ENCODE peak calls at places on chromosomes 7 and 10, in four cellular contexts. V is tibial nerve, M is endothelial cell of umbilical vein, B is cardiac muscle cell. J is an unnamed sample. For H3K4me1, the result is how much of the 10 kb centered on the place peaks cover.

GRCh38 chr7:70458195-70458695 is 673.7 kb upstream of the GALNT17 start:
- DNase-seq in V (peak), M (no peak), B (no peak), J (no peak)

GRCh38 chr7:2248984-2249694 is 7.1 kb downstream of the NUDT1 start:
- DNase-seq in V (peak), M (peak), B (peak), J (no peak)

GRCh38 chr10:71774916-71775702 is 1.8 kb upstream of the VSIR start:
- DNase-seq in V (no peak), M (no peak), B (peak), J (no peak)

GRCh38 chr10:119104653-119105024 is 726 bp downstream of the DENND10 start:
- DNase-seq in V (peak), M (peak), B (peak), J (no peak)

GRCh38 chr7:38908759-38909335 is at the start of gene VPS41:
- DNase-seq in V (peak), M (peak), B (peak), J (peak)

GRCh38 chr10:90695915-90696676 is 161.7 kb downstream of the HTR7 start:
- DNase-seq in V (no peak), M (no peak), B (no peak), J (no peak)

GRCh38 chr7:77760809-77761453 is 37.3 kb downstream of the TMEM60 start:
- DNase-seq in V (no peak), M (no peak), B (no peak), J (no peak)

GRCh38 chr10:43100366-43100765 is 23.5 kb downstream of the RET start:
- DNase-seq in V (no peak), M (no peak), B (no peak), J (no peak)

GRCh38 chr7:84482476-84482875 is 287.9 kb upstream of the SEMA3A start:
- DNase-seq in V (no peak), M (no peak), B (no peak), J (no peak)

GRCh38 chr10:55410415-55410885 is 609.4 kb upstream of the PCDH15 start:
- DNase-seq in V (no peak), M (peak), B (peak), J (peak)

GRCh38 chr7:129495987-129496386 is 6.3 kb upstream of the SMKR1 start:
- DNase-seq in V (no peak), M (no peak), B (no peak), J (no peak)

GRCh38 chr10:58529077-58529728 is 16.5 kb downstream of the BICC1 start:
- DNase-seq in V (no peak), M (no peak), B (no peak), J (no peak)

GRCh38 chr7:106460792-106461254 is 176.0 kb upstream of the NAMPT start:
- DNase-seq in V (no peak), M (no peak), B (no peak), J (no peak)

GRCh38 chr7:28626629-28627262 is 214.4 kb downstream of the CREB5 start:
- DNase-seq in V (no peak), M (peak), B (peak), J (no peak)

GRCh38 chr7:119377-120163 is 72.8 kb upstream of the FAM20C start:
- DNase-seq in V (peak), M (no peak), B (no peak), J (no peak)

GRCh38 chr10:99316374-99316773 is 12.8 kb upstream of the CNNM1 start:
- DNase-seq in V (no peak), M (no peak), B (no peak), J (no peak)

GRCh38 chr7:9100289-9100688 is 666.9 kb downstream of the NXPH1 start:
- DNase-seq in V (no peak), M (no peak), B (no peak), J (no peak)

GRCh38 chr10:97788552-97789442 is 17.0 kb upstream of the SFRP5 start:
- DNase-seq in V (no peak), M (no peak), B (peak), J (peak)

GRCh38 chr10:130138479-130138866 is 2.3 kb downstream of the GLRX3 start:
- DNase-seq in V (no peak), M (peak), B (peak), J (no peak)

GRCh38 chr7:46969303-46970130 is 612.4 kb downstream of the TNS3 start:
- DNase-seq in V (no peak), M (no peak), B (peak), J (no peak)

GRCh38 chr7:73811760-73812168 is 19.0 kb upstream of the CLDN4 start:
- DNase-seq in V (peak), M (peak), B (peak), J (peak)

GRCh38 chr10:132517951-132518521 is 19.6 kb upstream of the INPP5A start:
- DNase-seq in V (no peak), M (no peak), B (no peak), J (peak)

GRCh38 chr7:32616625-32617024 is 121.3 kb downstream of the AVL9 start:
- DNase-seq in V (peak), M (peak), B (peak), J (no peak)

GRCh38 chr10:1346201-1346600 is 290.0 kb downstream of the WDR37 start:
- DNase-seq in V (no peak), M (no peak), B (no peak), J (no peak)

GRCh38 chr10:96327462-96327861 is 23.2 kb downstream of the DNTT start:
- DNase-seq in V (no peak), M (no peak), B (no peak), J (no peak)

GRCh38 chr7:11082552-11083213 is 109.0 kb downstream of the PHF14 start:
- DNase-seq in V (no peak), M (no peak), B (peak), J (no peak)

GRCh38 chr10:96610817-96611216 is 24.0 kb upstream of the TM9SF3 start:
- DNase-seq in V (no peak), M (no peak), B (no peak), J (no peak)

GRCh38 chr10:96339956-96340904 is 18.6 kb downstream of the OPALIN start:
- DNase-seq in V (peak), M (peak), B (peak), J (no peak)

GRCh38 chr7:119964640-119965542 is 308.1 kb upstream of the KCND2 start:
- DNase-seq in V (no peak), M (peak), B (peak), J (no peak)

GRCh38 chr7:6320791-6321190 is 48.4 kb upstream of the CYTH3 start:
- DNase-seq in V (no peak), M (no peak), B (no peak), J (no peak)

GRCh38 chr7:140610204-140611165 is 30.1 kb downstream of the DENND2A start:
- DNase-seq in V (no peak), M (no peak), B (no peak), J (no peak)

GRCh38 chr10:130999376-131000202 is 311.9 kb downstream of the TCERG1L start:
- DNase-seq in V (no peak), M (no peak), B (no peak), J (no peak)

GRCh38 chr7:142657376-142657775 is 91.9 kb upstream of the PRSS1 start:
- DNase-seq in V (no peak), M (no peak), B (no peak), J (no peak)

GRCh38 chr7:121459148-121459547 is 63.0 kb upstream of the FAM3C start:
- DNase-seq in V (no peak), M (no peak), B (no peak), J (no peak)

GRCh38 chr7:132422502-132423101 is 153.7 kb downstream of the PLXNA4 start:
- DNase-seq in V (no peak), M (peak), B (no peak), J (no peak)

GRCh38 chr10:132410056-132410778 is 13.2 kb downstream of the PWWP2B start:
- DNase-seq in V (no peak), M (no peak), B (no peak), J (no peak)

GRCh38 chr10:15391491-15391890 is 20.4 kb upstream of the FAM171A1 start:
- DNase-seq in V (no peak), M (no peak), B (no peak), J (no peak)

GRCh38 chr10:120262857-120263547 is 194.0 kb upstream of the PLPP4 start:
- DNase-seq in V (no peak), M (no peak), B (no peak), J (no peak)

GRCh38 chr10:120266037-120266436 is 191.0 kb upstream of the PLPP4 start:
- DNase-seq in V (no peak), M (no peak), B (no peak), J (no peak)

DNA sequence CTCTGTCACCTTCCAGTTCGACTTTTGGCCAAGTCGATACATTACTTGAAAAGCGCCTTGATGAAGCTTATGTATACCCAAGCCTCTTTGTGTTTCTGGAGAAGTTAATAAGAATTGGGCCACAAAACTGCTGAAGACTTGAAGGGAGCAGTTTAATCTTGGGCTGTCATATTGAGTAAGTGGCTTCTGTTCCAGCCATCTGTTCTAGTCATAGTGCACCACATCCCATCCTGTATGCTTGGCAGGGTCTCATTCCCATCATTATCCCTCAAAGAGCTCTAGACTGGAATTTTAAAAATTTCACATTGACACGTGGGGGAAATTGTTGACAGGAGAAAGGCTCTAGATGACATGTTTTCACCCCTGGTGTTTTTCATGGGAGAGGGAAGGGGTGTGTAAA is 196.6 kb upstream of the PLPP4 start:
- DNase-seq in V (no peak), M (no peak), B (no peak), J (no peak)
- H3K4me1 ChIP-seq in V (under half), M (under half), B (under half), J (under half)

DNA sequence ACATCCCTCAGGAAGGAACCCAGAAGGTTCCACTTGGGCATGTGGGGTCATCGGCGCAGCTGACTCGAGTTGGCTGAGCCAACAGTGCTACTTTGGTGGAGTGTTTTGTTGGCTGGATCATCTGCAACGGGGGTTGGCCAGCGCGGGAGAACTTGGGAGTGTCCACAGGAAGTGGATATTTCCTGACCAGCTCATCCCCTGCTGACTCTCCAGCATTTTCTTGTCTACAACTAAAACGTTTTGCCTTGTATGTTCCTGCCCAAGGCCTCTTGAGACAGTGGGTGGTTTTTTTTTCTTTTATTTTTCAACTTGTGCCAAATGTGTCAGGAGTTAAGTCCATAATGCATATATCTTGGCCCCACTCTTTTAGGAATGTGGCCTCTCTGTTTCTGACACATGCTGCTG is 208.6 kb downstream of the ZNF365 start:
- DNase-seq in V (peak), M (no peak), B (peak), J (peak)
- H3K4me1 ChIP-seq in V (under half), M (under half), B (under half), J (under half)

DNA sequence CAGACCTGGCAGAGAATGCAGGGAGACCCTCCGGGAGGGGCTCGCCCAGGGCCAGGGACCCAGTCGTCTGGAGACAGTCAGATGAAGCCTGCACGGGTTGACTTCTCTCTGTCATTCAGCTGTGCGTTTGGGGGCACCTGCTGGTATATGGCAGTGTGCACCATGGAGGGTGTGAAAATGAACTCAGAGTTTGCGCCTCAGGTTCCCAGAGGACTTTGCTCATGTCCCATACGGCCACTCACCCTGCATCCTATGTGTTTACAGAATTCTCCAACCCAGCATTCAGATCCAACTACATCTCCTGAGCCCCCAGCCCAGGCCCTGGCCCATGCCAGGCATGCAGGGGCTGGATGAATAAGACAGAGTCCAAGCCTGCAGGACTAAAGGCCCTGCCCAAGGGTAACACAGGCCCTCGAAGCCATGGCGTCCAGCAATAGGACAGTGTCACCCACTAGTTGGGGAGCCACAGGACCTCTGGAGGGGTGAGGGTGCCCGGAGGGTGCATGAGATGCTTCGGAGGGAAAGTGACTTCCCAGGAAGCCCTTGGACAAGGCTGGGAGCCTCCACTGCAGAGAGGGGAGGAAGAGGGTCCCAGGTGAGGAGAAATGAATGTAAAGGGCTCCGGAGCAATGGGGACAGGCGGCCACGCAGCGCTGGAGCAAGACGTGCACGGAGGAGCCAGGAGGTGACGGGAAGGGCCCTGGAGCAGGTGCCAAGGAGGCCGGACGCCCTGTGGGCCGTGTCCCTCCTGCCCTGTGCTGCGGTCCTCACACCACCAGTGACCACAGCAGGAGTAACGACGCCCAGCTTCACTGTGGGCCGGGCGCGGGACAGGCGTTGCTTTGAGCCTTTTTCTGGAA is 36.3 kb downstream of the CALML3 start:
- DNase-seq in V (no peak), M (no peak), B (no peak), J (peak)
- H3K4me1 ChIP-seq in V (under half), M (under half), B (under half), J (under half)

GRCh38 chr7:101241015-101241363 is 3.4 kb upstream of the CLDN15 start:
- DNase-seq in V (no peak), M (no peak), B (peak), J (no peak)
- H3K4me1 ChIP-seq in V (under half), M (under half), B (under half), J (under half)

GRCh38 chr10:18610517-18610916 is 40.9 kb downstream of the NSUN6 start:
- DNase-seq in V (no peak), M (peak), B (peak), J (no peak)
- H3K4me1 ChIP-seq in V (under half), M (under half), B (under half), J (under half)

GRCh38 chr7:76285604-76286374 is 16.7 kb upstream of the HSPB1 start:
- DNase-seq in V (no peak), M (no peak), B (no peak), J (no peak)
- H3K4me1 ChIP-seq in V (under half), M (under half), B (under half), J (under half)

GRCh38 chr10:124703778-124704427 is 40.3 kb downstream of the FAM53B start:
- DNase-seq in V (peak), M (peak), B (peak), J (peak)

GRCh38 chr10:124705817-124706461 is 38.2 kb downstream of the FAM53B start:
- DNase-seq in V (no peak), M (no peak), B (peak), J (no peak)

GRCh38 chr10:124703372-124703771 is 40.8 kb downstream of the FAM53B start:
- DNase-seq in V (no peak), M (no peak), B (no peak), J (no peak)

GRCh38 chr10:124705021-124705740 is 39.0 kb downstream of the FAM53B start:
- DNase-seq in V (no peak), M (no peak), B (no peak), J (no peak)

GRCh38 chr10:124704428-124704805 is 39.8 kb downstream of the FAM53B start:
- DNase-seq in V (no peak), M (no peak), B (no peak), J (no peak)
- H3K4me1 ChIP-seq in V (half or more), M (under half), B (under half), J (under half)